ENCODE peak calls at places on chromosomes 2 and 18, in nine cellular contexts. W, P, R, G, S, Y, F, L and K are unnamed samples.

GRCh38 chr2:136207030-136207623 is 89.2 kb upstream of the CXCR4 start:
- DNase-seq in W (no peak), P (no peak), R (no peak), G (no peak), S (no peak), Y (peak), F (no peak), L (no peak), K (no peak)

GRCh38 chr2:226661789-226662545 is 137.7 kb downstream of the IRS1 start:
- DNase-seq in W (peak), P (peak), R (peak), G (peak), S (peak), Y (peak), F (peak), L (peak), K (peak)

GRCh38 chr18:29780814-29781213 is 1261.7 kb downstream of the DSC3 start:
- DNase-seq in W (no peak), P (no peak), R (no peak), G (peak), S (no peak), Y (no peak), F (no peak), L (no peak), K (no peak)

GRCh38 chr2:187037310-187037709 is 188.3 kb upstream of the ZSWIM2 start:
- DNase-seq in W (peak), P (peak), R (peak), G (no peak), S (no peak), Y (no peak), F (no peak), L (no peak), K (no peak)

GRCh38 chr2:98568161-98568956 is 40.0 kb downstream of the COA5 start:
- DNase-seq in W (no peak), P (peak), R (peak), G (peak), S (peak), Y (no peak), F (no peak), L (peak), K (peak)

GRCh38 chr2:174792309-174793025 is 28.2 kb upstream of the CHRNA1 start:
- DNase-seq in W (no peak), P (no peak), R (peak), G (no peak), S (no peak), Y (no peak), F (no peak), L (no peak), K (no peak)

GRCh38 chr2:164792316-164793127 is 49.1 kb downstream of the COBLL1 start:
- DNase-seq in W (no peak), P (peak), R (no peak), G (no peak), S (peak), Y (no peak), F (no peak), L (no peak), K (peak)

GRCh38 chr2:20223345-20224190 is 1.4 kb downstream of the SDC1 start:
- DNase-seq in W (peak), P (peak), R (peak), G (peak), S (peak), Y (peak), F (peak), L (peak), K (no peak)

GRCh38 chr2:23651187-23651983 is 266.4 kb downstream of the KLHL29 start:
- DNase-seq in W (peak), P (peak), R (peak), G (peak), S (peak), Y (no peak), F (peak), L (peak), K (peak)

GRCh38 chr18:39053569-39053968 is 1488.0 kb upstream of the CELF4 start:
- DNase-seq in W (no peak), P (no peak), R (no peak), G (no peak), S (no peak), Y (no peak), F (no peak), L (no peak), K (no peak)

GRCh38 chr2:43083278-43083677 is 143.1 kb downstream of the ZFP36L2 start:
- DNase-seq in W (no peak), P (no peak), R (peak), G (no peak), S (peak), Y (peak), F (no peak), L (peak), K (no peak)

GRCh38 chr18:26867471-26867870 is 2.0 kb upstream of the AQP4 start:
- DNase-seq in W (no peak), P (no peak), R (no peak), G (no peak), S (no peak), Y (no peak), F (no peak), L (no peak), K (no peak)

GRCh38 chr2:210663574-210663973 is 107.2 kb downstream of the CPS1 start:
- DNase-seq in W (peak), P (peak), R (peak), G (peak), S (peak), Y (no peak), F (peak), L (peak), K (peak)

GRCh38 chr18:6249788-6250187 is 164.9 kb downstream of the L3MBTL4 start:
- DNase-seq in W (no peak), P (no peak), R (no peak), G (no peak), S (no peak), Y (no peak), F (no peak), L (no peak), K (no peak)

GRCh38 chr18:77102246-77103040 is 30.1 kb downstream of the MBP start:
- DNase-seq in W (peak), P (peak), R (peak), G (peak), S (peak), Y (no peak), F (peak), L (peak), K (no peak)

DNA sequence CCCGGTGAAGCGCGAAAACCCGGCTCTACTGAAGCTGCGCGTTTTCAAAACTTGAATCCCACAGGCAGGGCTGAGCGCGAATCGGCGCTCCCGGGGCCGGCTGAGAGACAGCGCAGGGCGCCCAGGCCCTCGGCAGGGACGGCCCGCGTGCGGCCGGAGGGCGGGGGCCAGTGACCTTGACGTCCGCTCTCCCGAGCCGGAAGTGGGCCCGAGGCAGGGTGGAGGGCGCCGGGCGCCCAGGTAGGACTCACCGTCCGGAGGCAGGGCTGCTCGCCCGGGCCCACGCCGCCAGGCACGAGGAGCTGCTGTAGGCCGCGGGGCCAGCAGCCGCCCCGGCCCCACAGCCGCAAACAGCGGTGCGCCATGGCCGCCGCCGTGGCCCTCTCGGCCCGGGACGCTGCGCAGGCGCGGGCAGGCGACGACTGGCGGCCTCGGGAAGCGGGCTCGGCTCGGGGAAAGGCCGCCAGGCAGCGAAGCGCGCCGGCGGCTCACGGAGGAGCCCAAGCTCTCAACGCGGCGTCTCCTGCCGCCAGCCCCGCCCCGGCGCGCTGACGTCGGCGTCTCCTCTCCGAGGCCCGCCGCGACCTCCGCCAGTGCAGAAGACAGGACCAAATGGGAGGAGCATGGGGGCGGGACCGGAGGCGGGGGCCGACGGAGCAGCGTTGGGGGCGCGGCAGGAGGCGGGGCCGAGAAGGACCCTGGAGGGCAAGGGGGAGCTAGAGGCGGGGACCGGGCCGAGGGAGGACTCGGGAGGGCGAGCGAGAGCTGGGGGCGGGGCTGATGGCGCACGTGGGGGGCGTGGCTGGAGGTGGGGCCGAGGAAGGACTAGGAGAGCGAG is at the start of gene AFG3L2:
- DNase-seq in W (peak), P (peak), R (no peak), G (peak), S (peak), Y (peak), F (peak), L (peak), K (peak)
- TF ChIP-seq CTCF in W (no peak), P (no peak), R (no peak), G (no peak), S (no peak), Y (no peak), F (no peak), L (no peak), K (no peak)

DNA sequence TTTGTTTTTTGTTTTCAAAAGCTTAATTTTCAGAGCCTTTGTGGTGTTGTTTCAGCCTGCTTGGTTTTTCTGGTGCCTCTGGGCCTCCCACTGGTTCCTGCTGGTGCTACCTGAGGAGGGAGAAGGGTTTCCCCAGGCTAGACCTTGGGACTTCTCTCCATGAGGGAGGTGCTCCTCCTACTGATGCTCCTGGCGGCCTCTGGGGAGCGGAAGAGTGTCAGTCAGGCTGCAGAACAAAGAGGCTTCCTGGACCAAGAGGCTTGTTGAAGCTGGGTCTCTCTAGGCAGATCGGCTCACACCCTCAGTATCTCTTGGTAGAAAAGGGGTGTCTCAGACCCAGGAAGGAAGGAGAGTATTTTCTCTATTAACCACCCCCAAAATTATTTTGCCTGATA is 32.2 kb downstream of the RFX8 start:
- DNase-seq in W (peak), P (no peak), R (no peak), G (no peak), S (no peak), Y (no peak), F (no peak), L (no peak), K (no peak)
- TF ChIP-seq CTCF in W (no peak), P (no peak), R (no peak), G (peak), S (no peak), Y (no peak), F (peak), L (no peak), K (no peak)

GRCh38 chr18:41144444-41144843 is 810.6 kb upstream of the PIK3C3 start:
- DNase-seq in W (no peak), P (peak), R (peak), G (peak), S (peak), Y (no peak), F (peak), L (peak), K (no peak)
- TF ChIP-seq CTCF in W (no peak), P (no peak), R (no peak), G (no peak), S (no peak), Y (no peak), F (no peak), L (no peak), K (no peak)

GRCh38 chr2:166897666-166898065 is 9.4 kb downstream of the XIRP2 start:
- DNase-seq in W (no peak), P (no peak), R (no peak), G (no peak), S (no peak), Y (no peak), F (no peak), L (no peak), K (no peak)

GRCh38 chr2:166892397-166892796 is 4.1 kb downstream of the XIRP2 start:
- DNase-seq in W (no peak), P (no peak), R (no peak), G (no peak), S (no peak), Y (no peak), F (no peak), L (no peak), K (no peak)

GRCh38 chr2:166891727-166892126 is 3.4 kb downstream of the XIRP2 start:
- DNase-seq in W (no peak), P (peak), R (no peak), G (no peak), S (no peak), Y (no peak), F (no peak), L (no peak), K (no peak)

GRCh38 chr2:166899676-166900075 is 11.4 kb downstream of the XIRP2 start:
- DNase-seq in W (no peak), P (no peak), R (no peak), G (no peak), S (no peak), Y (no peak), F (no peak), L (no peak), K (no peak)

GRCh38 chr2:166895243-166895642 is 7.0 kb downstream of the XIRP2 start:
- DNase-seq in W (peak), P (no peak), R (no peak), G (no peak), S (no peak), Y (no peak), F (no peak), L (no peak), K (no peak)
- TF ChIP-seq CTCF in W (peak), P (no peak), R (no peak), G (no peak), S (no peak), Y (no peak), F (no peak), L (no peak), K (no peak)

GRCh38 chr2:100984892-100985307 is 17.2 kb upstream of the RPL31 start:
- DNase-seq in W (peak), P (peak), R (peak), G (peak), S (peak), Y (peak), F (peak), L (peak), K (peak)
- TF ChIP-seq CTCF in W (peak), P (peak), R (peak), G (peak), S (peak), Y (peak), F (peak), L (peak), K (peak)